ENCODE peak calls at places on chromosomes 3 and 15, in six cellular contexts. E is mesenchymal stem cell, W is IMR-90, T is neuronal stem cell, R is H9, L is H1. J is an unnamed sample.

GRCh38 chr3:169660709-169661566 is 2.6 kb downstream of the MECOM start:
- DNase-seq in E (peak), W (peak), T (peak), R (no peak), L (peak), J (no peak)

GRCh38 chr3:69530554-69530953 is 144.7 kb upstream of the FRMD4B start:
- DNase-seq in E (no peak), W (no peak), T (no peak), R (no peak), L (no peak), J (no peak)

GRCh38 chr3:13282986-13283876 is 136.9 kb downstream of the NUP210 start:
- DNase-seq in E (peak), W (no peak), T (no peak), R (peak), L (peak), J (no peak)

GRCh38 chr15:59180946-59181345 is 25.7 kb upstream of the LDHAL6B start:
- DNase-seq in E (peak), W (peak), T (no peak), R (no peak), L (no peak), J (no peak)

GRCh38 chr3:62554264-62554799 is 181.0 kb upstream of the FEZF2 start:
- DNase-seq in E (no peak), W (no peak), T (no peak), R (peak), L (no peak), J (peak)

GRCh38 chr3:120855665-120856437 is 52.2 kb upstream of the STXBP5L start:
- DNase-seq in E (no peak), W (peak), T (no peak), R (peak), L (no peak), J (peak)

GRCh38 chr3:127034195-127034989 is 51.5 kb downstream of the PLXNA1 start:
- DNase-seq in E (no peak), W (no peak), T (no peak), R (no peak), L (no peak), J (no peak)

GRCh38 chr3:32438596-32439344 is 47.1 kb downstream of the CMTM7 start:
- DNase-seq in E (no peak), W (no peak), T (no peak), R (no peak), L (peak), J (peak)

GRCh38 chr15:101810905-101811304 is 1.1 kb upstream of the OR4F15 start:
- DNase-seq in E (peak), W (no peak), T (peak), R (no peak), L (no peak), J (no peak)

GRCh38 chr15:67506775-67507747 is 13.9 kb upstream of the C15orf61 start:
- DNase-seq in E (no peak), W (peak), T (no peak), R (no peak), L (no peak), J (no peak)

GRCh38 chr3:18111702-18112311 is 313.3 kb downstream of the SATB1 start:
- DNase-seq in E (no peak), W (peak), T (no peak), R (no peak), L (no peak), J (no peak)

GRCh38 chr15:59662260-59662659 is 4.9 kb upstream of the GTF2A2 start:
- DNase-seq in E (no peak), W (peak), T (no peak), R (no peak), L (no peak), J (no peak)

GRCh38 chr3:123113889-123114450 is 47.1 kb downstream of the PDIA5 start:
- DNase-seq in E (peak), W (no peak), T (no peak), R (no peak), L (no peak), J (no peak)

GRCh38 chr3:88678747-88679146 is 428.7 kb upstream of the EPHA3 start:
- DNase-seq in E (no peak), W (no peak), T (no peak), R (peak), L (no peak), J (no peak)

GRCh38 chr15:79185199-79185598 is 94.6 kb upstream of the RASGRF1 start:
- DNase-seq in E (no peak), W (no peak), T (no peak), R (peak), L (peak), J (no peak)

GRCh38 chr3:98501270-98501669 is 3.8 kb downstream of the OR5K2 start:
- DNase-seq in E (no peak), W (no peak), T (no peak), R (no peak), L (no peak), J (no peak)

GRCh38 chr3:79661866-79662265 is 105.9 kb downstream of the ROBO1 start:
- DNase-seq in E (no peak), W (no peak), T (no peak), R (no peak), L (no peak), J (no peak)

GRCh38 chr3:79654019-79654418 is 113.8 kb downstream of the ROBO1 start:
- DNase-seq in E (no peak), W (no peak), T (no peak), R (no peak), L (no peak), J (no peak)

GRCh38 chr3:79651536-79652065 is 116.2 kb downstream of the ROBO1 start:
- DNase-seq in E (no peak), W (no peak), T (peak), R (no peak), L (no peak), J (no peak)

GRCh38 chr3:79653242-79653830 is 114.5 kb downstream of the ROBO1 start:
- DNase-seq in E (no peak), W (no peak), T (no peak), R (no peak), L (no peak), J (no peak)

GRCh38 chr3:79657076-79657475 is 110.7 kb downstream of the ROBO1 start:
- DNase-seq in E (no peak), W (no peak), T (no peak), R (no peak), L (no peak), J (no peak)
- H2AFZ ChIP-seq in E (no peak), W (no peak), T (no peak), R (no peak), L (no peak), J (no peak)

DNA sequence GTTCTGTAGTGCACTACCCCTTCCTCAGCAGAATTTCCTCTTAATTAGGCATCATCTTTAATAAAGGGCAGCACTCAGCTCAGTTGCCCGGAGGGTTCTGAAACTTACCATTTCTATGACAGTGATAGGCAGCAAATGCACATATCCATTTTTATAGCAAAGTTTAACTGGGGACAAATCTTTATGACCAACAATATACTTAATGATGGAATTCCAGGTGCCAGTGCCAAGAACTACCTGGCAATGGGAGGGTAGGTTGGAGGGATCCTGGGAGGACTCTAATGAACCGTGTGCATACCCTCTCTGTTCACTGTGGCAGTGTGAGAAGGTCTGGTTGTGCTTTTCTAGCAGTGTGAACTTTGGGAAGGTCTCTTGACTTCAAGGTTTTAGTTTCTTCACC is 404.3 kb upstream of the TPM1 start:
- DNase-seq in E (no peak), W (no peak), T (no peak), R (no peak), L (no peak), J (no peak)
- H3K18ac ChIP-seq in E (no peak), W (no peak), T (no peak), R (no peak), L (no peak), J (peak)

GRCh38 chr15:66502491-66502890 is 2.2 kb downstream of the RPL4 start:
- DNase-seq in E (no peak), W (no peak), T (no peak), R (no peak), L (no peak), J (no peak)

GRCh38 chr15:66496951-66497501 is 536 bp downstream of the SNAPC5 start:
- DNase-seq in E (no peak), W (no peak), T (no peak), R (no peak), L (no peak), J (no peak)

GRCh38 chr15:66494262-66494661 is 3.3 kb downstream of the SNAPC5 start:
- DNase-seq in E (no peak), W (no peak), T (no peak), R (no peak), L (no peak), J (no peak)

GRCh38 chr15:66498501-66499386 is 1.2 kb upstream of the SNAPC5 start:
- DNase-seq in E (peak), W (peak), T (no peak), R (no peak), L (no peak), J (peak)

DNA sequence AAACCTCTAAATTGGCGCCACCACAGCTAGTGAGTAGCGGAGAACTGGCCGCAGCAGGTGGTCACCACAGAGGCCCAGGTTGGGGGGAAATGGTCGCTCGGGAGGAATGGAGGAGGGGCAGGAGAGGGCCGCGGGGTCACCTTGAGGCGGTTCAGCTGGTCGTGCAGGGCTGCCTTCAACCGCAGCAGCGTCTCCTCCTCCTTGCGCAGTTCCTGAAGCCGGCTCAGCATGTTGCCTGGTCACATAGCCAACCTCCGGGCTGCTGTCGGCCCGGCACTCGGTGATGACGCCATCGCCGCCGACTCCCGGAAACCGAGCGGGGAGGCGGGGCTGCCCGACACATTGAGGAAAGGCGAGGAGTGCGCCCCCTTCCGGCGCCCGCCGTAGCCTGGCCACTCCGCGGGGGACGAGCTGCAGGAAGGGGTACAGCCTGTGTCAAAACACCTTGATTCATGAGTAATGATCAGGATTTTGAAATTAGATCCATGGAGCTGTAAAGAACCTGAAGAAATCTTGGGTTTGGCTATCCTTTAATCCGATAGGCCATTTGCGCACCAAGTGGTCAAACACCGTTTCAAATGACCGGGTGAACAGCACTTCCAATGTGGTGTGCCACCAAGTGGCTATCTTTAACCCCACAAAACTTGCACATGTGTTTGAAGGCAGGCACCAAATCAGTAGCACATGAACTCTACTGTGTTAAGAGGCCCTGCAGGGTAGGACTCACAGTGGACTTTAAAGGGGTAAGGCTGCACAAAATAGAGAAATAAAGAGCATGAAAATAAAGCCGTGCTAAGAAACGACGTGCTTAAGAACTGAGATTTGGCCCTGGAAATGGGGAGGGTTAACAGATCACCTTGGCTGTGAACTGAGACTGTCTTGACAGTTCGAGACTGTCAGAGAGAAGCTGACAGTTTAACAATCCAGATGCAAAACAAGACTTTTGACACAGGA is at the start of gene SNAPC5:
- DNase-seq in E (peak), W (peak), T (peak), R (peak), L (peak), J (peak)
- H2AK5ac ChIP-seq in E (no peak), W (peak), T (peak), R (no peak), L (peak), J (peak)

GRCh38 chr3:40317061-40317676 is 7.7 kb downstream of the EIF1B start:
- DNase-seq in E (peak), W (peak), T (peak), R (no peak), L (no peak), J (peak)
- H2AFZ ChIP-seq in E (no peak), W (no peak), T (no peak), R (no peak), L (no peak), J (no peak)

GRCh38 chr15:42092666-42093445 is 1.5 kb downstream of the PLA2G4D start:
- DNase-seq in E (no peak), W (no peak), T (no peak), R (peak), L (no peak), J (peak)
- H3K18ac ChIP-seq in E (no peak), W (no peak), T (peak), R (no peak), L (no peak), J (no peak)

DNA sequence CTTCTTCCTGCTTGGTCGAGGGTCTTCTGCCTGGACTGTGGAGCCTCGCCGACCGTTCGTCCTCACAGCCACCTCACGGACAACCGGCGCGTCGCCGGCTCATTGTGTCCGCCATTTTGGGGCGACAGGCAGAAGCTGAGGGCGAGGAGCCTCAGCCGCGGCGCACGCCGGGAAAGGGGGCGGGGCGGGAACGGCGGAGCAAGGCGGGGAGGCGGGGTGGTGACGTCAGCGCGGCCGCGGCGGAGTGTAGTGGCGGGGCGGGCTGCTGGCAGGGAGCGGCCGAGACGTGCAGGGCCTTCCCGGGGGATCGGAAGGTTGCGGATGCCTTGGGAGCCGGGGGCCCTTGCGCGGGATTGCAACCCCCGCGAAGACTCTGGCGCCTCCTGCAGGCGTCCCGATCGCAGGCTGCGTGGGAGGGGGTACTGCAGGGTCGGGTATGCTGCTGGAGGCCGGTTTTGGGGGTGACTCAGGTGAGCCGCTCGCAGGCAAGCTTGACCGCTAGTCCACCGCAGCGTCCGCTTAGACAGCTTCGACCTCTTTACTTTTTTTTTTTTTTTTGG is at the start of gene WDR82:
- DNase-seq in E (peak), W (peak), T (peak), R (peak), L (peak), J (peak)
- H2AK5ac ChIP-seq in E (peak), W (peak), T (peak), R (no peak), L (peak), J (peak)

GRCh38 chr3:70963412-70963811 is 620.1 kb downstream of the FOXP1 start:
- DNase-seq in E (no peak), W (no peak), T (peak), R (no peak), L (no peak), J (no peak)
- H2AFZ ChIP-seq in E (no peak), W (no peak), T (peak), R (no peak), L (no peak), J (no peak)